ENCODE peak calls at places on chromosome 9, in seven cellular contexts. One of them, this sample, is unnamed.

GRCh38 chr9:130732793-130733221 is 39.2 kb downstream of the EXOSC2 start:
- DNase-seq in heart right ventricle: no peak
- DNase-seq in A673: no peak
- DNase-seq in body of pancreas: no peak
- DNase-seq in HCT116: no peak
- DNase-seq in astrocyte of the spinal cord: no peak
- DNase-seq in fibroblast of lung: peak; percentile 29
- DNase-seq in this sample: peak; percentile 64

GRCh38 chr9:93098236-93098946 is 2.4 kb downstream of the CARD19 start:
- DNase-seq in fibroblast of lung: peak; percentile 99
- DNase-seq in astrocyte of the spinal cord: peak; percentile 98
- DNase-seq in body of pancreas: peak; percentile 91
- DNase-seq in HCT116: peak; percentile 65
- DNase-seq in heart right ventricle: peak; percentile 82
- DNase-seq in A673: peak; percentile 48
- DNase-seq in this sample: peak; percentile 73

GRCh38 chr9:93684806-93685553 is 108.6 kb downstream of the PHF2 start:
- DNase-seq in A673: peak; percentile 29
- DNase-seq in fibroblast of lung: no peak
- DNase-seq in HCT116: no peak
- DNase-seq in heart right ventricle: no peak
- DNase-seq in body of pancreas: no peak
- DNase-seq in astrocyte of the spinal cord: no peak
- DNase-seq in this sample: no peak

GRCh38 chr9:90801507-90802289 is at the start of gene SYK:
- DNase-seq in A673: no peak
- DNase-seq in body of pancreas: peak; percentile 80
- DNase-seq in astrocyte of the spinal cord: no peak
- DNase-seq in HCT116: no peak
- DNase-seq in fibroblast of lung: no peak
- DNase-seq in heart right ventricle: peak; percentile 11
- DNase-seq in this sample: peak; percentile 80

GRCh38 chr9:114908104-114908621 is 22.2 kb downstream of the TNFSF8 start:
- DNase-seq in fibroblast of lung: no peak
- DNase-seq in HCT116: peak; percentile 38
- DNase-seq in heart right ventricle: no peak
- DNase-seq in astrocyte of the spinal cord: peak; percentile 47
- DNase-seq in A673: no peak
- DNase-seq in body of pancreas: peak; percentile 55
- DNase-seq in this sample: peak; percentile 77

GRCh38 chr9:122031806-122032205 is 61.3 kb downstream of the TTLL11 start:
- DNase-seq in body of pancreas: no peak
- DNase-seq in fibroblast of lung: no peak
- DNase-seq in HCT116: no peak
- DNase-seq in astrocyte of the spinal cord: peak; percentile 29
- DNase-seq in heart right ventricle: no peak
- DNase-seq in A673: peak; percentile 55
- DNase-seq in this sample: no peak

GRCh38 chr9:95509851-95510529 is 6.8 kb downstream of the PTCH1 start:
- DNase-seq in body of pancreas: peak; percentile 16
- DNase-seq in astrocyte of the spinal cord: no peak
- DNase-seq in fibroblast of lung: no peak
- DNase-seq in A673: peak; percentile 56
- DNase-seq in heart right ventricle: no peak
- DNase-seq in HCT116: no peak
- DNase-seq in this sample: peak; percentile 43

GRCh38 chr9:81852820-81853219 is 75.4 kb upstream of the SPATA31D4 start:
- DNase-seq in HCT116: no peak
- DNase-seq in A673: no peak
- DNase-seq in heart right ventricle: no peak
- DNase-seq in body of pancreas: no peak
- DNase-seq in astrocyte of the spinal cord: no peak
- DNase-seq in fibroblast of lung: no peak
- DNase-seq in this sample: no peak

GRCh38 chr9:113634597-113635515 is 171.3 kb downstream of the RGS3 start:
- DNase-seq in body of pancreas: no peak
- DNase-seq in astrocyte of the spinal cord: no peak
- DNase-seq in heart right ventricle: no peak
- DNase-seq in HCT116: no peak
- DNase-seq in fibroblast of lung: peak; percentile 44
- DNase-seq in A673: no peak
- DNase-seq in this sample: no peak

GRCh38 chr9:75190762-75191161 is 102.4 kb downstream of the OSTF1 start:
- DNase-seq in heart right ventricle: no peak
- DNase-seq in fibroblast of lung: no peak
- DNase-seq in body of pancreas: no peak
- DNase-seq in HCT116: no peak
- DNase-seq in astrocyte of the spinal cord: no peak
- DNase-seq in A673: no peak
- DNase-seq in this sample: no peak

GRCh38 chr9:136840877-136841645 is 1.2 kb upstream of the AJM1 start:
- DNase-seq in body of pancreas: peak; percentile 94
- DNase-seq in HCT116: no peak
- DNase-seq in fibroblast of lung: peak; percentile 55
- DNase-seq in heart right ventricle: no peak
- DNase-seq in astrocyte of the spinal cord: peak; percentile 62
- DNase-seq in A673: peak; percentile 92
- DNase-seq in this sample: peak; percentile 88

GRCh38 chr9:131045300-131046092 is 36.5 kb downstream of the LAMC3 start:
- DNase-seq in A673: no peak
- DNase-seq in astrocyte of the spinal cord: no peak
- DNase-seq in fibroblast of lung: no peak
- DNase-seq in body of pancreas: no peak
- DNase-seq in HCT116: no peak
- DNase-seq in heart right ventricle: no peak
- DNase-seq in this sample: no peak

GRCh38 chr9:110579763-110580255 is 268 bp upstream of the SVEP1 start:
- DNase-seq in astrocyte of the spinal cord: peak; percentile 41
- DNase-seq in heart right ventricle: peak; percentile 12
- DNase-seq in fibroblast of lung: peak; percentile 66
- DNase-seq in A673: peak; percentile 46
- DNase-seq in body of pancreas: peak; percentile 9
- DNase-seq in HCT116: no peak
- DNase-seq in this sample: no peak

GRCh38 chr9:4937436-4937835 is 47.6 kb upstream of the JAK2 start:
- DNase-seq in body of pancreas: no peak
- DNase-seq in HCT116: no peak
- DNase-seq in astrocyte of the spinal cord: no peak
- DNase-seq in A673: no peak
- DNase-seq in fibroblast of lung: no peak
- DNase-seq in heart right ventricle: no peak
- DNase-seq in this sample: no peak

GRCh38 chr9:34823778-34824177 is 113.8 kb upstream of the CCL21 start:
- DNase-seq in body of pancreas: no peak
- DNase-seq in A673: no peak
- DNase-seq in heart right ventricle: no peak
- DNase-seq in HCT116: no peak
- DNase-seq in fibroblast of lung: no peak
- DNase-seq in astrocyte of the spinal cord: no peak
- DNase-seq in this sample: no peak

GRCh38 chr9:133882849-133883248 is 109.3 kb downstream of the VAV2 start:
- DNase-seq in fibroblast of lung: no peak
- DNase-seq in body of pancreas: no peak
- DNase-seq in heart right ventricle: no peak
- DNase-seq in astrocyte of the spinal cord: no peak
- DNase-seq in HCT116: no peak
- DNase-seq in A673: no peak
- DNase-seq in this sample: no peak

GRCh38 chr9:135516132-135516860 is 4.9 kb upstream of the LCN1 start:
- DNase-seq in heart right ventricle: no peak
- DNase-seq in HCT116: no peak
- DNase-seq in body of pancreas: no peak
- DNase-seq in A673: peak; percentile 25
- DNase-seq in astrocyte of the spinal cord: no peak
- DNase-seq in fibroblast of lung: no peak
- DNase-seq in this sample: no peak

GRCh38 chr9:114898741-114899140 is 31.6 kb downstream of the TNFSF8 start:
- DNase-seq in body of pancreas: peak; percentile 55
- DNase-seq in astrocyte of the spinal cord: no peak
- DNase-seq in HCT116: no peak
- DNase-seq in heart right ventricle: peak; percentile 26
- DNase-seq in fibroblast of lung: no peak
- DNase-seq in A673: peak; percentile 29
- DNase-seq in this sample: peak; percentile 17

GRCh38 chr9:114037961-114038723 is 40.0 kb downstream of the AMBP start:
- DNase-seq in fibroblast of lung: no peak
- DNase-seq in astrocyte of the spinal cord: no peak
- DNase-seq in body of pancreas: no peak
- DNase-seq in HCT116: no peak
- DNase-seq in A673: peak; percentile 37
- DNase-seq in heart right ventricle: no peak
- DNase-seq in this sample: peak; percentile 92

GRCh38 chr9:123411191-123411590 is 55.2 kb downstream of the CRB2 start:
- DNase-seq in body of pancreas: no peak
- DNase-seq in astrocyte of the spinal cord: no peak
- DNase-seq in A673: no peak
- DNase-seq in HCT116: no peak
- DNase-seq in fibroblast of lung: no peak
- DNase-seq in heart right ventricle: no peak
- DNase-seq in this sample: no peak

GRCh38 chr9:88339322-88339721 is 48.9 kb upstream of the SPIN1 start:
- DNase-seq in fibroblast of lung: no peak
- DNase-seq in astrocyte of the spinal cord: no peak
- DNase-seq in heart right ventricle: no peak
- DNase-seq in HCT116: no peak
- DNase-seq in A673: peak; percentile 25
- DNase-seq in body of pancreas: no peak
- DNase-seq in this sample: no peak

GRCh38 chr9:115250646-115251045 is 132.7 kb upstream of the TNC start:
- DNase-seq in body of pancreas: no peak
- DNase-seq in astrocyte of the spinal cord: peak; percentile 87
- DNase-seq in A673: peak; percentile 33
- DNase-seq in heart right ventricle: no peak
- DNase-seq in fibroblast of lung: peak; percentile 86
- DNase-seq in HCT116: no peak
- DNase-seq in this sample: no peak

GRCh38 chr9:128610889-128611288 is 45.8 kb downstream of the DYNC2I2 start:
- DNase-seq in body of pancreas: no peak
- DNase-seq in HCT116: no peak
- DNase-seq in heart right ventricle: no peak
- DNase-seq in fibroblast of lung: no peak
- DNase-seq in A673: no peak
- DNase-seq in astrocyte of the spinal cord: no peak
- DNase-seq in this sample: no peak

GRCh38 chr9:106846847-106847246 is 16.1 kb upstream of the ZNF462 start:
- DNase-seq in body of pancreas: no peak
- DNase-seq in fibroblast of lung: peak; percentile 56
- DNase-seq in A673: no peak
- DNase-seq in heart right ventricle: no peak
- DNase-seq in HCT116: no peak
- DNase-seq in astrocyte of the spinal cord: peak; percentile 46
- DNase-seq in this sample: no peak

GRCh38 chr9:92754091-92754740 is 10.4 kb downstream of the BICD2 start:
- DNase-seq in heart right ventricle: no peak
- DNase-seq in A673: no peak
- DNase-seq in body of pancreas: no peak
- DNase-seq in fibroblast of lung: no peak
- DNase-seq in astrocyte of the spinal cord: no peak
- DNase-seq in HCT116: no peak
- DNase-seq in this sample: no peak

GRCh38 chr9:88775037-88775471 is 216.2 kb upstream of the S1PR3 start:
- DNase-seq in A673: no peak
- DNase-seq in HCT116: no peak
- DNase-seq in fibroblast of lung: peak; percentile 91
- DNase-seq in astrocyte of the spinal cord: peak; percentile 93
- DNase-seq in body of pancreas: peak; percentile 49
- DNase-seq in heart right ventricle: no peak
- DNase-seq in this sample: peak; percentile 47

GRCh38 chr9:137376386-137376785 is 46.6 kb downstream of the EXD3 start:
- DNase-seq in fibroblast of lung: no peak
- DNase-seq in A673: no peak
- DNase-seq in astrocyte of the spinal cord: no peak
- DNase-seq in heart right ventricle: no peak
- DNase-seq in body of pancreas: no peak
- DNase-seq in HCT116: no peak
- DNase-seq in this sample: no peak

GRCh38 chr9:28956111-28956880 is 1383.0 kb upstream of the C9orf72 start:
- DNase-seq in heart right ventricle: no peak
- DNase-seq in astrocyte of the spinal cord: no peak
- DNase-seq in body of pancreas: no peak
- DNase-seq in fibroblast of lung: no peak
- DNase-seq in HCT116: no peak
- DNase-seq in A673: peak; percentile 85
- DNase-seq in this sample: no peak

GRCh38 chr9:28961625-28962024 is 1388.3 kb upstream of the C9orf72 start:
- DNase-seq in A673: no peak
- DNase-seq in HCT116: no peak
- DNase-seq in astrocyte of the spinal cord: no peak
- DNase-seq in fibroblast of lung: no peak
- DNase-seq in heart right ventricle: no peak
- DNase-seq in body of pancreas: no peak
- DNase-seq in this sample: no peak

DNA sequence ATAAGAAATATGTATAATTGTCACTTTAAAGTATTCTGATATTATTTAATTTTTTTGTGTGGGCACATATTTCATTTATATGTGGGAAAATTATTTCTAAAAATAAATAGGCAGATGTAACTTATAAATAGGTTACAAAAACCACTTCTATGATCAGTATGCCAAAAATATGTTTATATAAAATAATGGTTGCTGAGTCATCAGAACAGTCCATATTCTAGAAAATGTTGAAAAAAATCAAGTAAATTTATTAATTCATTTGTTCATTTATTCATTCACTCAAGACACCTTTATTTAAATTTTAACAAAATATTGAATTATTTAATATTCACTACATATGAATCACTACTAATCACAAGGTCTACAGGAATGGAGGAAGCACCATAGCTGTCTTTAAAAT is 1387.3 kb upstream of the C9orf72 start:
- DNase-seq in astrocyte of the spinal cord: no peak
- DNase-seq in A673: no peak
- DNase-seq in heart right ventricle: no peak
- DNase-seq in body of pancreas: no peak
- DNase-seq in HCT116: no peak
- DNase-seq in fibroblast of lung: no peak
- DNase-seq in this sample: no peak
- TF ChIP-seq CTCF in astrocyte of the spinal cord: no peak
- TF ChIP-seq CTCF in A673: no peak
- TF ChIP-seq CTCF in heart right ventricle: no peak
- TF ChIP-seq CTCF in body of pancreas: no peak
- TF ChIP-seq CTCF in HCT116: no peak
- TF ChIP-seq CTCF in fibroblast of lung: no peak
- TF ChIP-seq CTCF in this sample: no peak

GRCh38 chr9:21831841-21832509 is 29.5 kb downstream of the MTAP start:
- DNase-seq in heart right ventricle: no peak
- DNase-seq in astrocyte of the spinal cord: peak; percentile 93
- DNase-seq in body of pancreas: no peak
- DNase-seq in HCT116: no peak
- DNase-seq in A673: peak; percentile 35
- DNase-seq in fibroblast of lung: peak; percentile 91
- DNase-seq in this sample: no peak
- H3K4me3 ChIP-seq in heart right ventricle: no peak overlapping the region
- H3K4me3 ChIP-seq in astrocyte of the spinal cord: no peak overlapping the region
- H3K4me3 ChIP-seq in body of pancreas: no peak overlapping the region
- H3K4me3 ChIP-seq in HCT116: no peak overlapping the region
- H3K4me3 ChIP-seq in A673: no peak overlapping the region
- H3K4me3 ChIP-seq in fibroblast of lung: no peak overlapping the region
- H3K4me3 ChIP-seq in this sample: no peak overlapping the region

GRCh38 chr9:86122309-86122708 is 23.0 kb upstream of the GOLM1 start:
- DNase-seq in A673: peak; percentile 10
- DNase-seq in astrocyte of the spinal cord: no peak
- DNase-seq in heart right ventricle: no peak
- DNase-seq in body of pancreas: no peak
- DNase-seq in HCT116: no peak
- DNase-seq in fibroblast of lung: no peak
- DNase-seq in this sample: no peak
- TF ChIP-seq CTCF in A673: no peak
- TF ChIP-seq CTCF in astrocyte of the spinal cord: peak; percentile 31
- TF ChIP-seq CTCF in heart right ventricle: no peak
- TF ChIP-seq CTCF in body of pancreas: no peak
- TF ChIP-seq CTCF in HCT116: peak; percentile 24
- TF ChIP-seq CTCF in fibroblast of lung: peak; percentile 9
- TF ChIP-seq CTCF in this sample: no peak

GRCh38 chr9:99134893-99135341 is 30.0 kb downstream of the TGFBR1 start:
- DNase-seq in HCT116: no peak
- DNase-seq in astrocyte of the spinal cord: peak; percentile 57
- DNase-seq in heart right ventricle: no peak
- DNase-seq in body of pancreas: no peak
- DNase-seq in fibroblast of lung: peak; percentile 59
- DNase-seq in A673: no peak
- DNase-seq in this sample: no peak
- H3K4me3 ChIP-seq in HCT116: no peak overlapping the region
- H3K4me3 ChIP-seq in astrocyte of the spinal cord: no peak overlapping the region
- H3K4me3 ChIP-seq in heart right ventricle: no peak overlapping the region
- H3K4me3 ChIP-seq in body of pancreas: no peak overlapping the region
- H3K4me3 ChIP-seq in fibroblast of lung: no peak overlapping the region
- H3K4me3 ChIP-seq in A673: no peak overlapping the region
- H3K4me3 ChIP-seq in this sample: no peak overlapping the region

This sample was measured in thyroid gland.